ENCODE peak calls at places on chromosomes 3 and 15, in six cellular contexts. U is glutamatergic neuron; W is IMR-90; J is ovary; I is stimulated activated CD4-positive, alpha-beta T cell treated with anti-CD3 and anti-CD28 coated beads, Interleukin-1b, Interleukin-23, amount 100 ng/mL, for 1 hour; C is fibroblast of the conjunctiva. V is an unnamed sample.

GRCh38 chr3:148042663-148043445 is 633.7 kb downstream of the ZIC1 start:
- DNase-seq in U (no peak), W (peak), J (no peak), I (no peak), C (peak), V (no peak)

GRCh38 chr3:38707730-38708129 is 58.2 kb upstream of the SCN5A start:
- DNase-seq in U (no peak), W (no peak), J (no peak), I (no peak), C (no peak), V (no peak)

GRCh38 chr3:10883478-10884234 is 67.6 kb downstream of the SLC6A11 start:
- DNase-seq in U (peak), W (peak), J (no peak), I (no peak), C (no peak), V (no peak)

GRCh38 chr3:47899495-47900108 is 96.7 kb downstream of the DHX30 start:
- DNase-seq in U (no peak), W (peak), J (no peak), I (no peak), C (no peak), V (no peak)

GRCh38 chr3:188531210-188531609 is 377.3 kb downstream of the LPP start:
- DNase-seq in U (no peak), W (peak), J (no peak), I (no peak), C (peak), V (no peak)

GRCh38 chr3:23325466-23326065 is 122.4 kb downstream of the UBE2E2 start:
- DNase-seq in U (no peak), W (no peak), J (no peak), I (no peak), C (no peak), V (no peak)

GRCh38 chr3:148203263-148204010 is 494.3 kb upstream of the AGTR1 start:
- DNase-seq in U (no peak), W (peak), J (no peak), I (no peak), C (no peak), V (no peak)

GRCh38 chr3:98172621-98173020 is 6.1 kb downstream of the OR5H15 start:
- DNase-seq in U (no peak), W (no peak), J (no peak), I (no peak), C (no peak), V (no peak)

GRCh38 chr3:52099006-52099405 is 42.6 kb upstream of the DUSP7 start:
- DNase-seq in U (no peak), W (no peak), J (no peak), I (no peak), C (no peak), V (no peak)

GRCh38 chr3:13040381-13041074 is 32.7 kb downstream of the IQSEC1 start:
- DNase-seq in U (no peak), W (no peak), J (no peak), I (no peak), C (no peak), V (peak)

GRCh38 chr3:46163551-46163981 is 44.5 kb downstream of the CCR1 start:
- DNase-seq in U (no peak), W (no peak), J (no peak), I (no peak), C (no peak), V (no peak)

GRCh38 chr15:73872370-73872769 is 994 bp upstream of the TBC1D21 start:
- DNase-seq in U (no peak), W (peak), J (no peak), I (no peak), C (no peak), V (no peak)

GRCh38 chr3:197471221-197472010 is 84.4 kb downstream of the BDH1 start:
- DNase-seq in U (no peak), W (no peak), J (peak), I (no peak), C (no peak), V (no peak)

GRCh38 chr3:13095408-13095861 is 22.2 kb upstream of the IQSEC1 start:
- DNase-seq in U (peak), W (no peak), J (no peak), I (no peak), C (no peak), V (no peak)

GRCh38 chr3:13494463-13495350 is 14.6 kb downstream of the HDAC11 start:
- DNase-seq in U (peak), W (peak), J (no peak), I (no peak), C (no peak), V (no peak)

GRCh38 chr3:33115024-33115768 is 1.4 kb downstream of the CRTAP start:
- DNase-seq in U (no peak), W (peak), J (peak), I (no peak), C (peak), V (no peak)

GRCh38 chr3:63910873-63911272 is 1.3 kb downstream of the SCAANT1 start:
- DNase-seq in U (no peak), W (peak), J (no peak), I (no peak), C (no peak), V (no peak)

GRCh38 chr3:72700106-72700505 is 148.1 kb downstream of the SHQ1 start:
- DNase-seq in U (no peak), W (no peak), J (no peak), I (no peak), C (no peak), V (no peak)

GRCh38 chr15:40420071-40420713 is 14.6 kb downstream of the IVD start:
- DNase-seq in U (no peak), W (no peak), J (peak), I (no peak), C (no peak), V (no peak)

GRCh38 chr3:53865732-53866499 is 16.0 kb downstream of the ACTR8 start:
- DNase-seq in U (no peak), W (no peak), J (no peak), I (no peak), C (no peak), V (no peak)

V was measured in stimulated activated CD8-positive, alpha-beta memory T cell treated with anti-CD3 and anti-CD28 coated beads, Interleukin-2, amount 100 ng/mL, for 1 hour.